ENCODE peak calls at places on chromosomes 13 and 19, in five cellular contexts. One of them, this sample, is unnamed. For H3K9me2, the result is how much of the 10 kb centered on the place peaks cover.

GRCh38 chr13:84744203-84744602 is 861.9 kb upstream of the SLITRK1 start:
- DNase-seq in hepatocyte: no peak
- DNase-seq in MM.1S: no peak
- DNase-seq in HCT116: no peak
- DNase-seq in GM23338: no peak
- DNase-seq in this sample: no peak

GRCh38 chr19:44848036-44848804 is 2.1 kb downstream of the NECTIN2 start:
- DNase-seq in MM.1S: no peak
- DNase-seq in HCT116: no peak
- DNase-seq in hepatocyte: peak
- DNase-seq in GM23338: peak
- DNase-seq in this sample: peak

GRCh38 chr13:80093888-80094287 is 247.0 kb downstream of the SPRY2 start:
- DNase-seq in GM23338: no peak
- DNase-seq in HCT116: no peak
- DNase-seq in MM.1S: no peak
- DNase-seq in hepatocyte: no peak
- DNase-seq in this sample: no peak

GRCh38 chr19:10289167-10289835 is 451 bp upstream of the ICAM5 start:
- DNase-seq in MM.1S: peak
- DNase-seq in hepatocyte: peak
- DNase-seq in GM23338: peak
- DNase-seq in HCT116: peak
- DNase-seq in this sample: peak

GRCh38 chr13:46721054-46721453 is 75.9 kb downstream of the ESD start:
- DNase-seq in hepatocyte: peak
- DNase-seq in MM.1S: peak
- DNase-seq in GM23338: peak
- DNase-seq in HCT116: peak
- DNase-seq in this sample: peak

GRCh38 chr13:51765142-51765515 is 38.8 kb downstream of the DHRS12 start:
- DNase-seq in HCT116: no peak
- DNase-seq in GM23338: no peak
- DNase-seq in MM.1S: peak
- DNase-seq in hepatocyte: no peak
- DNase-seq in this sample: no peak

GRCh38 chr13:92804346-92804745 is 422.3 kb upstream of the GPC6 start:
- DNase-seq in MM.1S: no peak
- DNase-seq in HCT116: no peak
- DNase-seq in hepatocyte: no peak
- DNase-seq in GM23338: no peak
- DNase-seq in this sample: peak

GRCh38 chr13:70622785-70623184 is 514.5 kb upstream of the KLHL1 start:
- DNase-seq in MM.1S: no peak
- DNase-seq in hepatocyte: no peak
- DNase-seq in HCT116: no peak
- DNase-seq in GM23338: no peak
- DNase-seq in this sample: no peak

GRCh38 chr19:13955662-13956364 is 3.5 kb downstream of the DCAF15 start:
- DNase-seq in GM23338: no peak
- DNase-seq in MM.1S: no peak
- DNase-seq in HCT116: no peak
- DNase-seq in hepatocyte: peak
- DNase-seq in this sample: no peak

GRCh38 chr19:50679177-50680125 is 30.2 kb downstream of the C19orf81 start:
- DNase-seq in HCT116: peak
- DNase-seq in MM.1S: peak
- DNase-seq in hepatocyte: peak
- DNase-seq in GM23338: peak
- DNase-seq in this sample: peak

GRCh38 chr13:113751491-113751890 is 7.5 kb upstream of the TMEM255B start:
- DNase-seq in HCT116: no peak
- DNase-seq in GM23338: no peak
- DNase-seq in MM.1S: no peak
- DNase-seq in hepatocyte: no peak
- DNase-seq in this sample: no peak

GRCh38 chr13:113905942-113906341 is 42.1 kb upstream of the GAS6 start:
- DNase-seq in HCT116: no peak
- DNase-seq in GM23338: no peak
- DNase-seq in MM.1S: no peak
- DNase-seq in hepatocyte: no peak
- DNase-seq in this sample: no peak

GRCh38 chr19:42250666-42251531 is 4.0 kb downstream of the ERF start:
- DNase-seq in HCT116: no peak
- DNase-seq in hepatocyte: no peak
- DNase-seq in MM.1S: peak
- DNase-seq in GM23338: no peak
- DNase-seq in this sample: no peak

GRCh38 chr13:99385940-99386339 is 78.7 kb upstream of the GPR183 start:
- DNase-seq in hepatocyte: no peak
- DNase-seq in MM.1S: no peak
- DNase-seq in GM23338: no peak
- DNase-seq in HCT116: no peak
- DNase-seq in this sample: no peak

GRCh38 chr19:35336166-35336955 is 7.4 kb downstream of the CD22 start:
- DNase-seq in GM23338: no peak
- DNase-seq in hepatocyte: no peak
- DNase-seq in MM.1S: no peak
- DNase-seq in HCT116: no peak
- DNase-seq in this sample: no peak

GRCh38 chr13:30276178-30276577 is 31.2 kb downstream of the KATNAL1 start:
- DNase-seq in hepatocyte: no peak
- DNase-seq in HCT116: no peak
- DNase-seq in GM23338: no peak
- DNase-seq in MM.1S: no peak
- DNase-seq in this sample: no peak

GRCh38 chr19:4720037-4720700 is 3.5 kb downstream of the DPP9 start:
- DNase-seq in hepatocyte: no peak
- DNase-seq in MM.1S: no peak
- DNase-seq in GM23338: no peak
- DNase-seq in HCT116: no peak
- DNase-seq in this sample: no peak

GRCh38 chr13:108573455-108573854 is 56.0 kb upstream of the MYO16 start:
- DNase-seq in GM23338: no peak
- DNase-seq in hepatocyte: no peak
- DNase-seq in MM.1S: no peak
- DNase-seq in HCT116: no peak
- DNase-seq in this sample: no peak

GRCh38 chr13:71876648-71877279 is 9.8 kb upstream of the DACH1 start:
- DNase-seq in GM23338: no peak
- DNase-seq in HCT116: no peak
- DNase-seq in MM.1S: no peak
- DNase-seq in hepatocyte: no peak
- DNase-seq in this sample: no peak

GRCh38 chr13:113361406-113361805 is 2.5 kb downstream of the GRTP1 start:
- DNase-seq in HCT116: no peak
- DNase-seq in MM.1S: no peak
- DNase-seq in hepatocyte: no peak
- DNase-seq in GM23338: no peak
- DNase-seq in this sample: no peak

GRCh38 chr19:37334179-37335071 is 36.5 kb upstream of the ZNF527 start:
- DNase-seq in MM.1S: peak
- DNase-seq in GM23338: peak
- DNase-seq in hepatocyte: peak
- DNase-seq in HCT116: no peak
- DNase-seq in this sample: no peak

GRCh38 chr13:106318941-106319411 is 216.5 kb downstream of the EFNB2 start:
- DNase-seq in hepatocyte: peak
- DNase-seq in GM23338: peak
- DNase-seq in MM.1S: no peak
- DNase-seq in HCT116: peak
- DNase-seq in this sample: peak

GRCh38 chr13:20124303-20124702 is 36.5 kb downstream of the GJA3 start:
- DNase-seq in hepatocyte: no peak
- DNase-seq in HCT116: no peak
- DNase-seq in GM23338: no peak
- DNase-seq in MM.1S: no peak
- DNase-seq in this sample: no peak

GRCh38 chr19:19169236-19170052 is 619 bp downstream of the MEF2B start:
- DNase-seq in hepatocyte: no peak
- DNase-seq in GM23338: no peak
- DNase-seq in MM.1S: no peak
- DNase-seq in HCT116: no peak
- DNase-seq in this sample: no peak

GRCh38 chr13:70817571-70817970 is 709.3 kb upstream of the KLHL1 start:
- DNase-seq in MM.1S: no peak
- DNase-seq in GM23338: no peak
- DNase-seq in HCT116: no peak
- DNase-seq in hepatocyte: no peak
- DNase-seq in this sample: peak

GRCh38 chr19:32489971-32490370 is 84.4 kb downstream of the DPY19L3 start:
- DNase-seq in HCT116: no peak
- DNase-seq in GM23338: no peak
- DNase-seq in hepatocyte: no peak
- DNase-seq in MM.1S: no peak
- DNase-seq in this sample: no peak

GRCh38 chr13:98451676-98452105 is 125.2 kb downstream of the STK24 start:
- DNase-seq in HCT116: no peak
- DNase-seq in MM.1S: no peak
- DNase-seq in GM23338: no peak
- DNase-seq in hepatocyte: no peak
- DNase-seq in this sample: no peak

GRCh38 chr19:10105241-10106099 is 692 bp upstream of the PPAN start:
- DNase-seq in GM23338: no peak
- DNase-seq in MM.1S: no peak
- DNase-seq in hepatocyte: no peak
- DNase-seq in HCT116: no peak
- DNase-seq in this sample: no peak

GRCh38 chr13:76223565-76223964 is 587.4 kb downstream of the LMO7 start:
- DNase-seq in MM.1S: no peak
- DNase-seq in GM23338: peak
- DNase-seq in hepatocyte: no peak
- DNase-seq in HCT116: no peak
- DNase-seq in this sample: no peak

GRCh38 chr19:1041272-1041834 is 1.4 kb downstream of the ABCA7 start:
- DNase-seq in MM.1S: no peak
- DNase-seq in GM23338: no peak
- DNase-seq in HCT116: no peak
- DNase-seq in hepatocyte: no peak
- DNase-seq in this sample: no peak

GRCh38 chr13:99859178-99860177 is 112.1 kb downstream of the ZIC5 start:
- DNase-seq in MM.1S: peak
- DNase-seq in hepatocyte: no peak
- DNase-seq in HCT116: no peak
- DNase-seq in GM23338: no peak
- DNase-seq in this sample: no peak

GRCh38 chr13:43979492-43979891 is 99.8 kb downstream of the LACC1 start:
- DNase-seq in HCT116: no peak
- DNase-seq in MM.1S: no peak
- DNase-seq in GM23338: no peak
- DNase-seq in hepatocyte: no peak
- DNase-seq in this sample: no peak

GRCh38 chr13:24233351-24233901 is 72.9 kb downstream of the SPATA13 start:
- DNase-seq in hepatocyte: peak
- DNase-seq in GM23338: peak
- DNase-seq in MM.1S: no peak
- DNase-seq in HCT116: no peak
- DNase-seq in this sample: no peak

GRCh38 chr19:588758-589692 is 656 bp upstream of the HCN2 start:
- DNase-seq in GM23338: peak
- DNase-seq in HCT116: no peak
- DNase-seq in MM.1S: no peak
- DNase-seq in hepatocyte: no peak
- DNase-seq in this sample: no peak

GRCh38 chr13:41268764-41269163 is 5.4 kb upstream of the MTRF1 start:
- DNase-seq in HCT116: peak
- DNase-seq in hepatocyte: no peak
- DNase-seq in MM.1S: no peak
- DNase-seq in GM23338: peak
- DNase-seq in this sample: peak

GRCh38 chr13:48817166-48817802 is 158.4 kb upstream of the FNDC3A start:
- DNase-seq in HCT116: no peak
- DNase-seq in GM23338: no peak
- DNase-seq in hepatocyte: no peak
- DNase-seq in MM.1S: peak
- DNase-seq in this sample: no peak
- H3K9me2 ChIP-seq in HCT116: under half
- H3K9me2 ChIP-seq in GM23338: under half
- H3K9me2 ChIP-seq in hepatocyte: under half
- H3K9me2 ChIP-seq in MM.1S: under half
- H3K9me2 ChIP-seq in this sample: under half

DNA sequence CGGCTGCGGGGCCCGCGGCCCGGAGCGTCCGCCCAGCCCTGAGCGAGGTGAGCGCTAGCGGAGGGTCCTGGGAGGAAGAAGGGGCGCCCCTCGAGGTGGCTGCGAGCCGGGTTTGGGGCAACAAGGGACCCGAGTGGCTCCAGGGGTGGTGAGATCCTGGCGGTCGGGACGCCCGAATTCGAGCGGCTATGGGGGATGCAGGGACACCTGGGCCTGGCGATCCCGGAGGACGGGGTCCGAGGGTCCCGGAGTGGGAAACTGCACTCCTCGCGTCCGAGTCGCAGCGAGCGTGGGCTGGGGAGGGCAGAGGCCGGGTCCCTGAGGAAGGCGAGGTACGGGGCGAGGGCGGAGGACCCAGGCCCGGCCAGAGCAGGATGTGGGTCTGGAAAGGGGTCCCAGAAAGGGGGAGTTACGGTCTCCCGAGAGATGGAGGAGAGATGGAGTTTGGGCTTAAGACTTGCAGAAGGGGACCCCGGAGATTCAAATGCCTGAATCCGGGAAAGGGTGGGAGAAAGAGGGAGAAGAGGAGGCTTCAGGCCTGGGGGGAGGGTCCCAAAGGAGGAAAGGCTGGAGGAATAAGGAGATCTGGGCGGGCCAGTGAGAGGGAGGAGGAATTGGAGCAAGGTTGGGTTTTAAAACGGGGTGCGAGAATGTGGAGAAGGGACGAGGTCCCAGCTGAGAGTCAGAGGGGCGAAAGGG is 542 bp downstream of the CACNG7 start:
- DNase-seq in hepatocyte: no peak
- DNase-seq in HCT116: no peak
- DNase-seq in GM23338: peak
- DNase-seq in MM.1S: no peak
- DNase-seq in this sample: no peak
- TF ChIP-seq EZH2 in hepatocyte: peak
- TF ChIP-seq EZH2 in HCT116: no peak
- TF ChIP-seq EZH2 in GM23338: no peak
- TF ChIP-seq EZH2 in MM.1S: no peak
- TF ChIP-seq EZH2 in this sample: peak

GRCh38 chr13:60448907-60449510 is 52.0 kb downstream of the TDRD3 start:
- DNase-seq in hepatocyte: peak
- DNase-seq in GM23338: peak
- DNase-seq in MM.1S: no peak
- DNase-seq in HCT116: peak
- DNase-seq in this sample: peak
- H3K9me2 ChIP-seq in hepatocyte: under half
- H3K9me2 ChIP-seq in GM23338: under half
- H3K9me2 ChIP-seq in MM.1S: under half
- H3K9me2 ChIP-seq in HCT116: under half
- H3K9me2 ChIP-seq in this sample: under half

GRCh38 chr13:21668665-21669599 is 1.9 kb upstream of the FGF9 start:
- DNase-seq in GM23338: peak
- DNase-seq in HCT116: no peak
- DNase-seq in MM.1S: peak
- DNase-seq in hepatocyte: peak
- DNase-seq in this sample: no peak
- TF ChIP-seq EZH2 in GM23338: peak
- TF ChIP-seq EZH2 in HCT116: no peak
- TF ChIP-seq EZH2 in MM.1S: no peak
- TF ChIP-seq EZH2 in hepatocyte: no peak
- TF ChIP-seq EZH2 in this sample: no peak

GRCh38 chr13:82292334-82292733 is 1589.9 kb downstream of the SLITRK1 start:
- DNase-seq in hepatocyte: no peak
- DNase-seq in GM23338: no peak
- DNase-seq in HCT116: no peak
- DNase-seq in MM.1S: no peak
- DNase-seq in this sample: peak
- H3K9me2 ChIP-seq in hepatocyte: under half
- H3K9me2 ChIP-seq in GM23338: under half
- H3K9me2 ChIP-seq in HCT116: under half
- H3K9me2 ChIP-seq in MM.1S: under half
- H3K9me2 ChIP-seq in this sample: under half